ENCODE peak calls at places on chromosomes 6 and 20, in ten cellular contexts. E is spleen; Z is activated CD4-positive, alpha-beta T cell treated with anti-CD3 and anti-CD28 coated beads, Interleukin-2, amount 50 U/mL, for 24 hours; Y is sigmoid colon; S is KBM-7; W is AG04450; D is anterior cingulate cortex; Q is memory B cell; T is hepatic stellate cell; V is stomach. O is an unnamed sample.

GRCh38 chr20:20551409-20551808 is 161.0 kb downstream of the RALGAPA2 start:
- DNase-seq in E (no peak), Z (no peak), Y (no peak), S (no peak), W (no peak), D (no peak), Q (no peak), T (no peak), V (no peak), O (no peak)

GRCh38 chr6:127860723-127861122 is 40.1 kb downstream of the THEMIS start:
- DNase-seq in E (no peak), Z (no peak), Y (no peak), S (no peak), W (no peak), D (no peak), Q (no peak), T (no peak), V (no peak), O (no peak)

GRCh38 chr6:106736502-106736901 is 107.1 kb downstream of the QRSL1 start:
- DNase-seq in E (no peak), Z (no peak), Y (no peak), S (no peak), W (no peak), D (no peak), Q (no peak), T (no peak), V (no peak), O (no peak)

GRCh38 chr6:45445749-45446454 is 68.2 kb upstream of the SUPT3H start:
- DNase-seq in E (no peak), Z (no peak), Y (peak), S (peak), W (peak), D (no peak), Q (no peak), T (peak), V (peak), O (peak)

GRCh38 chr6:15364401-15365037 is 118.7 kb downstream of the JARID2 start:
- DNase-seq in E (no peak), Z (no peak), Y (no peak), S (no peak), W (no peak), D (no peak), Q (no peak), T (no peak), V (no peak), O (no peak)

GRCh38 chr6:108896111-108896661 is 48.0 kb downstream of the ARMC2 start:
- DNase-seq in E (no peak), Z (no peak), Y (no peak), S (peak), W (peak), D (no peak), Q (no peak), T (peak), V (no peak), O (no peak)

GRCh38 chr6:8064638-8065518 is 689 bp upstream of the BLOC1S5 start:
- DNase-seq in E (no peak), Z (no peak), Y (no peak), S (no peak), W (no peak), D (no peak), Q (no peak), T (no peak), V (no peak), O (no peak)

GRCh38 chr6:160883999-160884398 is 107.6 kb upstream of the MAP3K4 start:
- DNase-seq in E (no peak), Z (no peak), Y (no peak), S (no peak), W (no peak), D (no peak), Q (no peak), T (no peak), V (no peak), O (no peak)

GRCh38 chr20:19699132-19699971 is 58.7 kb upstream of the RIN2 start:
- DNase-seq in E (no peak), Z (no peak), Y (no peak), S (no peak), W (peak), D (no peak), Q (no peak), T (peak), V (no peak), O (no peak)